ENCODE peak calls at places on chromosomes 4 and X, in ten cellular contexts. One of them, this sample, is unnamed. For H3K4me1, the result is how much of the 10 kb centered on the place peaks cover.

GRCh38 chr4:185167205-185167604 is 24.1 kb downstream of the SLC25A4 start:
- DNase-seq in ovary: no peak
- DNase-seq in endodermal cell: no peak
- DNase-seq in mesendoderm: no peak
- DNase-seq in mesenchymal stem cell: peak
- DNase-seq in lung: no peak
- DNase-seq in CD8-positive, alpha-beta memory T cell: no peak
- DNase-seq in mammary epithelial cell: no peak
- DNase-seq in endothelial cell of umbilical vein: no peak
- DNase-seq in colonic mucosa: no peak
- DNase-seq in this sample: no peak

GRCh38 chr4:185853841-185854240 is 41.8 kb upstream of the SORBS2 start:
- DNase-seq in mesenchymal stem cell: no peak
- DNase-seq in mammary epithelial cell: peak
- DNase-seq in endodermal cell: no peak
- DNase-seq in lung: no peak
- DNase-seq in ovary: no peak
- DNase-seq in endothelial cell of umbilical vein: no peak
- DNase-seq in colonic mucosa: no peak
- DNase-seq in mesendoderm: no peak
- DNase-seq in CD8-positive, alpha-beta memory T cell: no peak
- DNase-seq in this sample: no peak

GRCh38 chr4:94525993-94526740 is 74.4 kb downstream of the PDLIM5 start:
- DNase-seq in endodermal cell: no peak
- DNase-seq in CD8-positive, alpha-beta memory T cell: no peak
- DNase-seq in mesendoderm: no peak
- DNase-seq in mesenchymal stem cell: peak
- DNase-seq in ovary: no peak
- DNase-seq in colonic mucosa: no peak
- DNase-seq in lung: no peak
- DNase-seq in endothelial cell of umbilical vein: peak
- DNase-seq in mammary epithelial cell: no peak
- DNase-seq in this sample: no peak

GRCh38 chrX:149871940-149872339 is 9.0 kb upstream of the MAGEA8 start:
- DNase-seq in lung: no peak
- DNase-seq in colonic mucosa: peak
- DNase-seq in ovary: no peak
- DNase-seq in mammary epithelial cell: peak
- DNase-seq in mesendoderm: peak
- DNase-seq in endothelial cell of umbilical vein: peak
- DNase-seq in CD8-positive, alpha-beta memory T cell: peak
- DNase-seq in endodermal cell: peak
- DNase-seq in mesenchymal stem cell: peak
- DNase-seq in this sample: no peak

GRCh38 chr4:39893693-39894072 is 84.0 kb downstream of the PDS5A start:
- DNase-seq in colonic mucosa: no peak
- DNase-seq in mesendoderm: no peak
- DNase-seq in endothelial cell of umbilical vein: no peak
- DNase-seq in CD8-positive, alpha-beta memory T cell: no peak
- DNase-seq in mammary epithelial cell: no peak
- DNase-seq in lung: no peak
- DNase-seq in ovary: no peak
- DNase-seq in endodermal cell: no peak
- DNase-seq in mesenchymal stem cell: no peak
- DNase-seq in this sample: no peak

GRCh38 chr4:106615407-106615945 is 246.9 kb upstream of the GIMD1 start:
- DNase-seq in lung: no peak
- DNase-seq in CD8-positive, alpha-beta memory T cell: no peak
- DNase-seq in mammary epithelial cell: no peak
- DNase-seq in endothelial cell of umbilical vein: peak
- DNase-seq in ovary: no peak
- DNase-seq in mesenchymal stem cell: peak
- DNase-seq in mesendoderm: no peak
- DNase-seq in colonic mucosa: no peak
- DNase-seq in endodermal cell: no peak
- DNase-seq in this sample: no peak

GRCh38 chr4:39521253-39521908 is 5.9 kb downstream of the UGDH start:
- DNase-seq in colonic mucosa: no peak
- DNase-seq in lung: no peak
- DNase-seq in mesenchymal stem cell: no peak
- DNase-seq in endothelial cell of umbilical vein: peak
- DNase-seq in CD8-positive, alpha-beta memory T cell: no peak
- DNase-seq in endodermal cell: no peak
- DNase-seq in mammary epithelial cell: no peak
- DNase-seq in ovary: no peak
- DNase-seq in mesendoderm: no peak
- DNase-seq in this sample: no peak

GRCh38 chrX:12237131-12237530 is 98.9 kb downstream of the FRMPD4 start:
- DNase-seq in CD8-positive, alpha-beta memory T cell: no peak
- DNase-seq in endothelial cell of umbilical vein: peak
- DNase-seq in endodermal cell: no peak
- DNase-seq in mesendoderm: no peak
- DNase-seq in colonic mucosa: no peak
- DNase-seq in mesenchymal stem cell: no peak
- DNase-seq in lung: no peak
- DNase-seq in ovary: no peak
- DNase-seq in mammary epithelial cell: peak
- DNase-seq in this sample: no peak

GRCh38 chr4:109801099-109801789 is 555 bp downstream of the CFI start:
- DNase-seq in endothelial cell of umbilical vein: peak
- DNase-seq in ovary: no peak
- DNase-seq in colonic mucosa: no peak
- DNase-seq in mesendoderm: no peak
- DNase-seq in lung: no peak
- DNase-seq in mesenchymal stem cell: no peak
- DNase-seq in mammary epithelial cell: no peak
- DNase-seq in endodermal cell: no peak
- DNase-seq in CD8-positive, alpha-beta memory T cell: no peak
- DNase-seq in this sample: no peak

GRCh38 chrX:2521092-2521926 is 20.5 kb upstream of the DHRSX start:
- DNase-seq in lung: no peak
- DNase-seq in endothelial cell of umbilical vein: no peak
- DNase-seq in mammary epithelial cell: no peak
- DNase-seq in ovary: no peak
- DNase-seq in mesendoderm: peak
- DNase-seq in CD8-positive, alpha-beta memory T cell: no peak
- DNase-seq in colonic mucosa: no peak
- DNase-seq in endodermal cell: no peak
- DNase-seq in mesenchymal stem cell: no peak
- DNase-seq in this sample: no peak

GRCh38 chrX:154530286-154530685 is 14.3 kb upstream of the FAM3A start:
- DNase-seq in mesenchymal stem cell: no peak
- DNase-seq in mammary epithelial cell: no peak
- DNase-seq in endodermal cell: no peak
- DNase-seq in lung: no peak
- DNase-seq in colonic mucosa: no peak
- DNase-seq in CD8-positive, alpha-beta memory T cell: no peak
- DNase-seq in endothelial cell of umbilical vein: no peak
- DNase-seq in mesendoderm: no peak
- DNase-seq in ovary: no peak
- DNase-seq in this sample: no peak

GRCh38 chrX:13064599-13065143 is 20.3 kb upstream of the FAM9C start:
- DNase-seq in CD8-positive, alpha-beta memory T cell: no peak
- DNase-seq in colonic mucosa: no peak
- DNase-seq in endodermal cell: no peak
- DNase-seq in mesenchymal stem cell: peak
- DNase-seq in mammary epithelial cell: no peak
- DNase-seq in endothelial cell of umbilical vein: no peak
- DNase-seq in mesendoderm: no peak
- DNase-seq in ovary: no peak
- DNase-seq in lung: no peak
- DNase-seq in this sample: no peak

GRCh38 chrX:25295466-25295865 is 279.7 kb upstream of the ARX start:
- DNase-seq in CD8-positive, alpha-beta memory T cell: no peak
- DNase-seq in mammary epithelial cell: no peak
- DNase-seq in mesendoderm: no peak
- DNase-seq in ovary: no peak
- DNase-seq in colonic mucosa: no peak
- DNase-seq in lung: no peak
- DNase-seq in endothelial cell of umbilical vein: no peak
- DNase-seq in mesenchymal stem cell: no peak
- DNase-seq in endodermal cell: no peak
- DNase-seq in this sample: no peak

GRCh38 chrX:150899191-150899757 is 806 bp upstream of the CD99L2 start:
- DNase-seq in endodermal cell: peak
- DNase-seq in ovary: peak
- DNase-seq in colonic mucosa: peak
- DNase-seq in CD8-positive, alpha-beta memory T cell: peak
- DNase-seq in mammary epithelial cell: peak
- DNase-seq in mesenchymal stem cell: peak
- DNase-seq in endothelial cell of umbilical vein: peak
- DNase-seq in lung: peak
- DNase-seq in mesendoderm: peak
- DNase-seq in this sample: no peak

GRCh38 chrX:71181910-71182799 is 37.5 kb downstream of the NLGN3 start:
- DNase-seq in mesenchymal stem cell: peak
- DNase-seq in endodermal cell: peak
- DNase-seq in colonic mucosa: peak
- DNase-seq in ovary: peak
- DNase-seq in mammary epithelial cell: peak
- DNase-seq in endothelial cell of umbilical vein: peak
- DNase-seq in CD8-positive, alpha-beta memory T cell: peak
- DNase-seq in lung: peak
- DNase-seq in mesendoderm: peak
- DNase-seq in this sample: peak

DNA sequence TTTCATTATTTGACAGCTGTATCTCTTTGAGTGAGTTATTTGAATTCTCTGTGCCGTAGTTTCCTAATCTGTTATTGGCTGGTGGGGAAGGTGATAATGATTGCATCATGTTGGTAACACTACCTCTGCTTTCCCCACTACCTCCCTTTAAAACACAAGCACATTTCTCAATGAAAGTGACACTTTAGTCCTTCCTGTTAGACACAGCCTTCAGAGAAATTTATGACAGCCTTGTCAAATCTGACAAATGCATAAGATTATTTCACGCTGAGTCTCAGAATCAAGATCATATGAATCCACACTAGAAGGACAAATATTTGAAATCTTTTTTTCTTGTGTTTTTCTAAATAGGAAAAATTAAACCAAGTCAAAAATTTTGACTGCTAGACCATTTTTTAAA is 896.1 kb downstream of the CENPC start:
- DNase-seq in mesendoderm: no peak
- DNase-seq in endodermal cell: no peak
- DNase-seq in CD8-positive, alpha-beta memory T cell: no peak
- DNase-seq in mammary epithelial cell: no peak
- DNase-seq in ovary: no peak
- DNase-seq in mesenchymal stem cell: no peak
- DNase-seq in endothelial cell of umbilical vein: no peak
- DNase-seq in colonic mucosa: no peak
- DNase-seq in lung: no peak
- DNase-seq in this sample: no peak
- H3K27ac ChIP-seq in mesendoderm: no peak
- H3K27ac ChIP-seq in endodermal cell: no peak
- H3K27ac ChIP-seq in CD8-positive, alpha-beta memory T cell: no peak
- H3K27ac ChIP-seq in mammary epithelial cell: no peak
- H3K27ac ChIP-seq in ovary: no peak
- H3K27ac ChIP-seq in mesenchymal stem cell: no peak
- H3K27ac ChIP-seq in endothelial cell of umbilical vein: no peak
- H3K27ac ChIP-seq in colonic mucosa: no peak
- H3K27ac ChIP-seq in lung: no peak
- H3K27ac ChIP-seq in this sample: no peak

DNA sequence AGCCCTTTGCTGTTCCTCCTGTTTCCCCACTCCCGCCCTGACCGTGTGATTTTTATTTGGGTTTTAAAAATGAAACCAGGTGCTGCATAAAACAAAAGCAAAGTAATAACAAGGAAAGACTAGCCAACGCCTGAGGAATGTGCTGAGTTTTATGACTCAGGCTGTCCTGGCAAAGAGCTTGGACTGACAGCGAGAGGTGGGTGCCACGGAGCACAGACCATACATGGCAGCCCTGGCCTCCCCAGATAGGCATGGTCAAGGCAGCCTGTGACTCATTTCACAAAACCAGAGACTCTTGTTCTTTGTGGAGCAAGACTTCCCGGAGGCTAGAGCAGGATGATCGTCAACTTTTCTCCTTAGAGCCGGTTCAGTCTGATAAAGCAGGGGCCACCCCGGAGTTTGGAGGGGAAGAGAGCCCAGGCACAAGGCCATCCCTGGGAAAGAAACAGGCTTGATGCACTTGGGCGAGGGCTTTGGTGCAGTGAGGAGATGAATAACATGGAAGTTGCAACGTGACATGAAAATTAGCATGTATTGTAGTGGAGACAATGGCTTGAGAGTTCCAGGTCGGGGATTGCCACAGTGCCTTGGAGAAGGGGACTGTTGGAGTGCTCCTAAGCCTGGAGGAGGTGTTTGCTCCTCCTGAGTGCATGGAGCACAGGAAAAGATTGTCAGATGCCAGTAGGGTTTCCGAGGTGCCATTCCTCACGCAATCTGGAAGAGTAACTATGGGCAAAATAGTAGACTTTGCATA is 54.8 kb downstream of the C4orf51 start:
- DNase-seq in mesenchymal stem cell: peak
- DNase-seq in endodermal cell: peak
- DNase-seq in lung: peak
- DNase-seq in colonic mucosa: peak
- DNase-seq in CD8-positive, alpha-beta memory T cell: no peak
- DNase-seq in endothelial cell of umbilical vein: peak
- DNase-seq in ovary: peak
- DNase-seq in mammary epithelial cell: peak
- DNase-seq in mesendoderm: peak
- DNase-seq in this sample: no peak
- H3K4me1 ChIP-seq in mesenchymal stem cell: under half
- H3K4me1 ChIP-seq in endodermal cell: under half
- H3K4me1 ChIP-seq in lung: under half
- H3K4me1 ChIP-seq in colonic mucosa: under half
- H3K4me1 ChIP-seq in CD8-positive, alpha-beta memory T cell: under half
- H3K4me1 ChIP-seq in endothelial cell of umbilical vein: under half
- H3K4me1 ChIP-seq in ovary: under half
- H3K4me1 ChIP-seq in mammary epithelial cell: under half
- H3K4me1 ChIP-seq in mesendoderm: under half
- H3K4me1 ChIP-seq in this sample: half or more

DNA sequence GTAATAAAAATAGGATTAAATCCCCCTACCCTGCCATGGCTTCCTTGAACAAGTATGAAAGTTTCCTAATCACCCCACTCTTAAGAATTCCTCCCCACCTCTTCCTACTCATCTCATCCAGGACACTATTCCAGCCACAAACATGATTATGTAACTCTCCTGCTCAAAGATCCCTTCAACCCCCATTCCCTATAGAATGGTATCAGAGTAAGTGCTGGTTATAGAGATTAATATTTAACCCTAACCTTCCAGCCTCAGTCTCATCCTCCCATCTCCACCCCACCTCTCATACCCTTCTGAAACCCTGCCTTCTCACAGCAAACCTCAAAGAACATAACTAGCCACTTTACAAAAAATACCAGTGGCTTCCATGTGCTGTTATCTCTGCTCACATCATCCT is 155.1 kb downstream of the PPP3CA start:
- DNase-seq in mesenchymal stem cell: peak
- DNase-seq in colonic mucosa: no peak
- DNase-seq in endodermal cell: no peak
- DNase-seq in lung: no peak
- DNase-seq in mesendoderm: no peak
- DNase-seq in endothelial cell of umbilical vein: no peak
- DNase-seq in mammary epithelial cell: no peak
- DNase-seq in CD8-positive, alpha-beta memory T cell: no peak
- DNase-seq in ovary: no peak
- DNase-seq in this sample: no peak
- H3K27ac ChIP-seq in mesenchymal stem cell: no peak
- H3K27ac ChIP-seq in colonic mucosa: peak
- H3K27ac ChIP-seq in endodermal cell: no peak
- H3K27ac ChIP-seq in lung: no peak
- H3K27ac ChIP-seq in mesendoderm: no peak
- H3K27ac ChIP-seq in endothelial cell of umbilical vein: peak
- H3K27ac ChIP-seq in mammary epithelial cell: no peak
- H3K27ac ChIP-seq in CD8-positive, alpha-beta memory T cell: no peak
- H3K27ac ChIP-seq in ovary: peak
- H3K27ac ChIP-seq in this sample: peak

GRCh38 chr4:1041147-1041935 is 29.9 kb downstream of the FGFRL1 start:
- DNase-seq in endothelial cell of umbilical vein: peak
- DNase-seq in ovary: no peak
- DNase-seq in CD8-positive, alpha-beta memory T cell: no peak
- DNase-seq in mesenchymal stem cell: peak
- DNase-seq in lung: no peak
- DNase-seq in mesendoderm: no peak
- DNase-seq in mammary epithelial cell: no peak
- DNase-seq in endodermal cell: peak
- DNase-seq in colonic mucosa: no peak
- DNase-seq in this sample: no peak
- H3K4me1 ChIP-seq in endothelial cell of umbilical vein: under half
- H3K4me1 ChIP-seq in ovary: under half
- H3K4me1 ChIP-seq in CD8-positive, alpha-beta memory T cell: under half
- H3K4me1 ChIP-seq in mesenchymal stem cell: half or more
- H3K4me1 ChIP-seq in lung: under half
- H3K4me1 ChIP-seq in mesendoderm: under half
- H3K4me1 ChIP-seq in mammary epithelial cell: under half
- H3K4me1 ChIP-seq in endodermal cell: under half
- H3K4me1 ChIP-seq in colonic mucosa: under half
- H3K4me1 ChIP-seq in this sample: under half

This sample was measured in esophagus squamous epithelium.